ENCODE peak calls at places on chromosome 17, in seven cellular contexts. D is tibial artery, V is A549, P is RWPE1, S is breast epithelium, G is aorta, W is cardiac muscle cell. C is an unnamed sample.

GRCh38 chr17:31525801-31526549 is 134.5 kb downstream of the RAB11FIP4 start:
- DNase-seq in P (no peak), G (no peak), S (no peak), V (peak), D (no peak), W (no peak), C (peak)

GRCh38 chr17:3980381-3980975 is 16.2 kb upstream of the ATP2A3 start:
- DNase-seq in W (no peak), D (no peak), V (no peak), S (no peak), G (no peak), P (no peak), C (no peak)

GRCh38 chr17:32484041-32484461 is 2.7 kb upstream of the CDK5R1 start:
- DNase-seq in G (no peak), S (no peak), V (no peak), D (no peak), W (peak), P (no peak), C (no peak)

GRCh38 chr17:56038136-56038535 is 115.1 kb upstream of the ANKFN1 start:
- DNase-seq in S (no peak), V (no peak), W (no peak), P (no peak), G (no peak), D (no peak), C (no peak)

GRCh38 chr17:68349157-68349556 is 57.9 kb downstream of the ARSG start:
- DNase-seq in G (no peak), W (no peak), S (no peak), V (no peak), P (no peak), D (no peak), C (no peak)

GRCh38 chr17:42781639-42782401 is 1.4 kb downstream of the WNK4 start:
- DNase-seq in W (no peak), S (no peak), V (no peak), P (no peak), G (no peak), D (no peak), C (no peak)

GRCh38 chr17:75133001-75133400 is 1.5 kb upstream of the NT5C start:
- DNase-seq in S (no peak), W (no peak), P (no peak), V (no peak), G (no peak), D (no peak), C (no peak)

GRCh38 chr17:82743344-82744219 is 8.2 kb downstream of the FN3K start:
- DNase-seq in G (peak), D (no peak), W (no peak), P (no peak), V (no peak), S (no peak), C (peak)

GRCh38 chr17:72385482-72385881 is 264.7 kb downstream of the SOX9 start:
- DNase-seq in G (no peak), P (no peak), W (no peak), D (no peak), S (no peak), V (no peak), C (no peak)

GRCh38 chr17:66964083-66964771 is at the start of gene CACNG4:
- DNase-seq in D (no peak), V (no peak), G (no peak), W (peak), P (no peak), S (no peak), C (peak)

GRCh38 chr17:72569193-72569946 is 448.6 kb downstream of the SOX9 start:
- DNase-seq in W (no peak), G (no peak), S (no peak), P (no peak), D (no peak), V (no peak), C (no peak)

GRCh38 chr17:68294617-68295016 is 3.3 kb downstream of the ARSG start:
- DNase-seq in V (no peak), P (no peak), W (no peak), D (no peak), S (no peak), G (no peak), C (no peak)

GRCh38 chr17:1002771-1003555 is 6.0 kb downstream of the TIMM22 start:
- DNase-seq in S (no peak), V (no peak), D (no peak), G (no peak), P (no peak), W (no peak), C (no peak)
- H3K27ac ChIP-seq in S (peak), V (no peak), D (peak), G (peak), P (peak), W (peak), C (no peak)

DNA sequence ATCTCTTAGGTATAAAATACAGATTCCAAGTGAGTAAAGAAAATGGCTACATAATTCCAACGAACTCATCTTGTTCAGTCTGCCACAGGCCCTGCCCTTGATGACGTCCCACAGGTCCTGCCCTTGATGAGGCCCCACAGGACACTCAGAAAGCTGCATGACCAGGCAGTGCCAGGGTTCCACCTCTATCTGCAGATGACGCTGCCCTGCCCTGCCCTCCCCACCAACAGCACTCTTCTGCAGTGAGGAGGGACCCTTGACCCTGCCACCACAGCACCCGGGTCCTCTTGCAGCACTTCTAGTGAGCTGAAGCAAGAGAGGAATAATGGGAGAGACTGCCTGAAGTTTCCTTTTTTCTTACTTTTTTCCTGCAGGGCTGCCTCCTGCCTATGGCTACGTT is 118.4 kb downstream of the VPS53 start:
- DNase-seq in G (no peak), D (no peak), W (no peak), P (peak), S (no peak), V (peak), C (no peak)
- H3K27ac ChIP-seq in G (no peak), D (no peak), W (no peak), P (peak), S (no peak), V (peak), C (no peak)

DNA sequence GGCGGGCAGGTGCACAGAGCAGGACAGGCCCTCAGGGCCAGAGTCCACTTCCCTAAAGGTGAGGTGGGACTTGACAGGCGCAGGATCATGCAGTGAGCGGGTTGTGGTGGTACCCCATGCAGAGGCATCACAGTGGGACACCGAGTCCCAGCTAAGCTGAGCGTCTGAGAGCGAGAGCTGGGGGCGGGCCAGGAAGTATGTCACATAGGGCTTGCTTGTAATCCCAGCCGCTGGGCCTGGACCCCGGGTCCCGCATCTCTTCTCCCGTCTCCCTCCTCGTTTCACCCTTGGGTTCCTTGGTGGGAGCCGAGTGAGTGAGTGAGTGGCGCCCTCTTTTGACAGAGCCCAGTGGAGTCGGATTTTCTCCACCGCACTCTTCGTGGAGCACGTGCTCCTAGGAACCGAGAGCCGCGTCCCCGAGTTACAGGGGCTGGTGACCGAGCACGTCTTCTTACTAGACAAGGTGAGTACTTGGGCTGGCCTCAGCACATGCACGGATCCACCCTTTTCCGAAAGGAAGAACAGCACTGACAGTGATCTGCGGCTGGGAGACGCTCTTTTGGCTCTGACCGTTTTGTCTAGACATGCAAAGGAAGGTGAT is 50.8 kb upstream of the ENDOV start:
- DNase-seq in W (peak), G (peak), V (peak), P (peak), D (no peak), S (peak), C (peak)
- H3K27ac ChIP-seq in W (no peak), G (no peak), V (no peak), P (peak), D (no peak), S (peak), C (no peak)

GRCh38 chr17:2023692-2024571 is 1.2 kb downstream of the RTN4RL1 start:
- DNase-seq in P (peak), G (peak), W (peak), S (peak), V (peak), D (peak), C (peak)

GRCh38 chr17:2025622-2026309 is 632 bp upstream of the RTN4RL1 start:
- DNase-seq in W (peak), S (peak), P (peak), D (peak), V (peak), G (peak), C (peak)

GRCh38 chr17:2024572-2025219 is 438 bp downstream of the RTN4RL1 start:
- DNase-seq in P (no peak), G (no peak), D (no peak), W (no peak), V (peak), S (no peak), C (peak)

GRCh38 chr17:2023256-2023655 is 1.9 kb downstream of the RTN4RL1 start:
- DNase-seq in W (no peak), D (no peak), G (no peak), P (no peak), S (no peak), V (no peak), C (no peak)

GRCh38 chr17:2025220-2025621 is at the start of gene RTN4RL1:
- DNase-seq in V (peak), D (peak), S (peak), P (peak), G (peak), W (peak), C (peak)
- H3K27ac ChIP-seq in V (peak), D (no peak), S (peak), P (peak), G (no peak), W (peak), C (no peak)

DNA sequence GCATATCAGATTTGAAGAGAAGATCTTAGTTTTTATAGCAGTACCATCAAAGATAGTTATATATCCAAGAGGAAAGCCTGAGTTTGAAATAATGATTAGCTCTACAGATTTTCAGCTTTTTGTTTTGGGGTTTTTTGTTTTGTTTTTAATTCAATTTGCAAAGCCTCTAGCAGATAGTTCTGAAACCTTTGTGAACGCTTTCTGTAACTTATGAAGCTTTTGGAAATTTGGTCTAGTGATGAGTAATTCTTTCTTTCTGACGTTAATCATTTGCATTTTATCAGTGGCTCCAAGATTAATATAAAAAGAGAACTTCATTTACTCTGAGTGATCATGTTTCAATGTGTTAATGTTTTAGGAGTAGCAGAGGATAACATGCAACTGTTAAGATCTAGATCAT is 160.4 kb upstream of the TBX2 start:
- DNase-seq in V (no peak), S (no peak), G (no peak), W (no peak), P (no peak), D (no peak), C (no peak)
- H3K27ac ChIP-seq in V (no peak), S (no peak), G (no peak), W (no peak), P (no peak), D (peak), C (no peak)

GRCh38 chr17:17812211-17813054 is 24.4 kb downstream of the SREBF1 start:
- DNase-seq in G (peak), V (peak), S (peak), D (peak), P (peak), W (peak), C (peak)
- H3K27ac ChIP-seq in G (no peak), V (peak), S (peak), D (peak), P (peak), W (peak), C (peak)

GRCh38 chr17:73648974-73649373 is 4.7 kb upstream of the SDK2 start:
- DNase-seq in S (no peak), D (no peak), W (no peak), V (no peak), G (no peak), P (no peak), C (no peak)

GRCh38 chr17:73646409-73647305 is 2.4 kb upstream of the SDK2 start:
- DNase-seq in V (peak), G (no peak), W (peak), S (no peak), P (peak), D (no peak), C (peak)

GRCh38 chr17:73647331-73647730 is 3.1 kb upstream of the SDK2 start:
- DNase-seq in V (no peak), D (no peak), S (no peak), W (no peak), P (no peak), G (no peak), C (no peak)

GRCh38 chr17:73648543-73648820 is 4.2 kb upstream of the SDK2 start:
- DNase-seq in D (no peak), V (no peak), G (no peak), S (no peak), P (no peak), W (no peak), C (no peak)

GRCh38 chr17:73647767-73648542 is 3.7 kb upstream of the SDK2 start:
- DNase-seq in V (no peak), G (no peak), P (no peak), W (no peak), S (no peak), D (no peak), C (no peak)
- H3K27ac ChIP-seq in V (no peak), G (no peak), P (no peak), W (no peak), S (no peak), D (no peak), C (no peak)

GRCh38 chr17:16484445-16485169 is 7.4 kb downstream of the LRRC75A start:
- DNase-seq in D (no peak), W (no peak), G (peak), V (no peak), P (no peak), S (no peak), C (peak)

GRCh38 chr17:16480995-16481394 is 11.0 kb downstream of the LRRC75A start:
- DNase-seq in S (no peak), V (no peak), G (no peak), W (no peak), P (no peak), D (no peak), C (no peak)

GRCh38 chr17:16486373-16487250 is 5.4 kb downstream of the LRRC75A start:
- DNase-seq in V (peak), S (peak), D (peak), G (peak), W (peak), P (peak), C (peak)

GRCh38 chr17:16482253-16482652 is 9.7 kb downstream of the LRRC75A start:
- DNase-seq in S (no peak), D (no peak), P (no peak), G (no peak), W (no peak), V (no peak), C (no peak)

GRCh38 chr17:16483021-16483645 is 8.9 kb downstream of the LRRC75A start:
- DNase-seq in D (no peak), W (no peak), S (no peak), P (no peak), V (no peak), G (no peak), C (no peak)
- H3K27ac ChIP-seq in D (no peak), W (no peak), S (no peak), P (peak), V (no peak), G (no peak), C (no peak)